ENCODE peak calls at places on chromosomes 5 and 9, in seven cellular contexts. F is BJ; Y is CD8-positive, alpha-beta T cell; P is heart right ventricle; M is brain microvascular endothelial cell; J is lower lobe of right lung; S is effector memory CD4-positive, alpha-beta T cell. H is an unnamed sample.

GRCh38 chr5:103589416-103590175 is 27.0 kb upstream of the NUDT12 start:
- DNase-seq in S (no peak), Y (no peak), P (no peak), J (no peak), F (no peak), M (peak; percentile 33), H (no peak)

GRCh38 chr5:120446068-120446492 is 18.0 kb upstream of the PRR16 start:
- DNase-seq in J (no peak), S (no peak), P (peak; percentile 11), Y (no peak), M (peak; percentile 91), F (peak; percentile 80), H (no peak)

GRCh38 chr9:38621434-38622082 is 1.2 kb upstream of the ANKRD18A start:
- DNase-seq in F (no peak), S (peak; percentile 12), Y (peak; percentile 39), J (peak; percentile 61), M (no peak), P (no peak), H (peak; percentile 55)

GRCh38 chr9:113523421-113524141 is 60.1 kb downstream of the RGS3 start:
- DNase-seq in S (peak; percentile 71), M (peak; percentile 25), P (peak; percentile 75), J (peak; percentile 70), F (no peak), Y (peak; percentile 69), H (peak; percentile 57)

GRCh38 chr9:75269202-75269601 is 180.9 kb downstream of the OSTF1 start:
- DNase-seq in J (no peak), F (no peak), P (no peak), Y (no peak), S (no peak), M (no peak), H (no peak)

GRCh38 chr9:4503103-4503502 is 12.8 kb downstream of the SLC1A1 start:
- DNase-seq in S (no peak), P (no peak), F (no peak), J (no peak), M (no peak), Y (no peak), H (no peak)

GRCh38 chr5:130471-131175 is 38.7 kb downstream of the PLEKHG4B start:
- DNase-seq in F (peak; percentile 29), S (no peak), M (peak; percentile 32), P (no peak), J (no peak), Y (no peak), H (no peak)

GRCh38 chr5:78242001-78242400 is 52.5 kb downstream of the AP3B1 start:
- DNase-seq in S (no peak), Y (no peak), F (peak; percentile 10), P (no peak), J (no peak), M (no peak), H (no peak)

GRCh38 chr9:127921592-127922120 is 4.8 kb upstream of the ST6GALNAC4 start:
- DNase-seq in Y (peak; percentile 81), P (peak; percentile 73), J (peak; percentile 84), F (no peak), S (peak; percentile 61), M (no peak), H (peak; percentile 81)

GRCh38 chr9:132842124-132843005 is 35.7 kb downstream of the AK8 start:
- DNase-seq in F (no peak), Y (no peak), P (no peak), M (no peak), J (no peak), S (no peak), H (no peak)

GRCh38 chr5:35061216-35061615 is 13.5 kb upstream of the AGXT2 start:
- DNase-seq in M (no peak), Y (no peak), F (no peak), S (no peak), J (no peak), P (no peak), H (no peak)

GRCh38 chr5:10849278-10849677 is 88.2 kb upstream of the DAP start:
- DNase-seq in S (no peak), Y (no peak), M (peak; percentile 58), P (no peak), F (no peak), J (no peak), H (no peak)

GRCh38 chr9:109295475-109296110 is 25.3 kb downstream of the EPB41L4B start:
- DNase-seq in F (no peak), M (no peak), J (no peak), Y (no peak), P (no peak), S (no peak), H (no peak)

GRCh38 chr5:127011151-127011550 is 19.2 kb downstream of the MARCHF3 start:
- DNase-seq in P (no peak), S (no peak), Y (no peak), F (peak; percentile 57), M (peak; percentile 61), J (no peak), H (no peak)

GRCh38 chr5:83925321-83925877 is 204.7 kb upstream of the HAPLN1 start:
- DNase-seq in M (peak; percentile 79), J (no peak), Y (no peak), S (no peak), F (peak; percentile 30), P (no peak), H (no peak)

GRCh38 chr9:82880353-82880752 is 182.6 kb downstream of the RASEF start:
- DNase-seq in S (no peak), F (no peak), M (no peak), Y (no peak), P (no peak), J (no peak), H (no peak)

GRCh38 chr9:129682381-129682780 is 16.9 kb downstream of the PRRX2 start:
- DNase-seq in M (no peak), F (no peak), P (no peak), J (no peak), S (no peak), Y (no peak), H (no peak)

GRCh38 chr9:128523199-128523925 is 18.8 kb downstream of the GLE1 start:
- DNase-seq in P (no peak), J (no peak), F (no peak), M (peak; percentile 32), Y (no peak), S (no peak), H (no peak)

GRCh38 chr9:127256324-127256723 is 8.2 kb upstream of the GARNL3 start:
- DNase-seq in J (no peak), Y (no peak), S (no peak), P (no peak), F (no peak), M (no peak), H (no peak)

GRCh38 chr9:37408933-37409710 is 13.4 kb upstream of the GRHPR start:
- DNase-seq in M (no peak), P (no peak), Y (peak; percentile 67), J (no peak), F (no peak), S (peak; percentile 72), H (peak; percentile 71)

GRCh38 chr5:99607124-99607523 is 678.3 kb upstream of the CHD1 start:
- DNase-seq in P (no peak), F (no peak), S (no peak), M (no peak), J (no peak), Y (no peak), H (no peak)

GRCh38 chr9:94082956-94083355 is 1.3 kb upstream of the PTPDC1 start:
- DNase-seq in M (no peak), Y (no peak), F (no peak), P (no peak), S (no peak), J (no peak), H (no peak)

GRCh38 chr5:175254155-175254554 is 189.8 kb downstream of the DRD1 start:
- DNase-seq in P (peak; percentile 23), M (peak; percentile 12), J (no peak), F (no peak), S (no peak), Y (no peak), H (no peak)

DNA sequence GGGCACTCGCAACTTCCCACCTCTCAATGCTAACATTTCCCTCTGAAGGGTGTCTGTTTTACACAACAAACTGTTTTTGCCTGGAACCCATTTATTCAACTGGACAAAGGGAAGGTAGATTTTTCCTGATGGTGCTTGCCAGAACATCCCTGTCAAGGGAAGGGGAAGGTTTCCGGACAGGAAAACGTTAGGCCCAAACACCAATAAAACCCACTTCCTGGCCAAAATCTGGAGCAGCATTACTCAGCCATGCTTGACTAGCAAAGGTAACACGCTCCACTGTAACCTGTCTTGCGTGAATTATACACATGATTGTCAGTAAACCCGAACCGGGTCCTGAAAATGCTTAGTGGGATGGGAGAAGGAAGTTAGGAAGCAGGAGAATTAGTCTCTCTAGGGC is 90.2 kb downstream of the SAXO1 start:
- DNase-seq in J (no peak), P (peak; percentile 9), S (no peak), Y (no peak), F (no peak), M (no peak), H (no peak)
- H3K27me3 ChIP-seq in J (no peaks in the 10 kb centered on the region), P (peaks cover 3% of the 10 kb centered on the region), S (no peaks in the 10 kb centered on the region), Y (no peaks in the 10 kb centered on the region), F (no peaks in the 10 kb centered on the region), M (no peaks in the 10 kb centered on the region), H (no peaks in the 10 kb centered on the region)

DNA sequence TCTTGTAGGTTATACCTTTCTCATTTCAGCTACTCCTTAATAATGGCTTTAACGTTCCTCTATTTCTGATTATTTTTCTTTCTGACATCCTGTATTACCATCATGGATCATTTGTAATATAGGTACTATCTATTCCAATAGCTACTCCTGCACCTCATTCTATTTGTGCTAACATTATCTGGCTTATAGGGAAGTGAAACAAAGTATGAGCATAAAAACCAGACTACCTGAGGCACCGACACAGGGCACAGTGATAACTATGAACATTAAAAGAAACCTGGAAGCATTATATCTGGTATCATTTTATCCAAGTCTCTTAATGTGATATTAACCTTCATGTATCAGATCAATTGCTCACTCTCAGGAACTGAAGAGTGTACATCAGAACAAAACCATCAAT is 407.3 kb downstream of the DMRT2 start:
- DNase-seq in F (no peak), P (no peak), M (no peak), S (no peak), J (no peak), Y (no peak), H (no peak)
- H3K4me3 ChIP-seq in F (no peak overlapping the region), P (no peak overlapping the region), M (no peak overlapping the region), S (no peak overlapping the region), J (no peak overlapping the region), Y (no peak overlapping the region), H (no peak overlapping the region)

GRCh38 chr9:135163023-135163780 is 75.7 kb downstream of the OLFM1 start:
- DNase-seq in S (no peak), P (no peak), M (no peak), Y (no peak), F (no peak), J (no peak), H (no peak)

GRCh38 chr9:135158572-135158937 is 71.1 kb downstream of the OLFM1 start:
- DNase-seq in Y (no peak), P (no peak), M (no peak), J (no peak), S (no peak), F (no peak), H (no peak)

GRCh38 chr9:135157856-135158571 is 70.5 kb downstream of the OLFM1 start:
- DNase-seq in M (no peak), J (no peak), P (no peak), F (no peak), S (no peak), Y (no peak), H (no peak)

GRCh38 chr9:135156525-135157510 is 69.3 kb downstream of the OLFM1 start:
- DNase-seq in F (no peak), Y (peak; percentile 12), J (peak; percentile 59), M (no peak), S (no peak), P (peak; percentile 51), H (no peak)

GRCh38 chr9:135159801-135160200 is 72.3 kb downstream of the OLFM1 start:
- DNase-seq in Y (no peak), M (no peak), P (no peak), S (no peak), J (no peak), F (no peak), H (no peak)
- H3K27me3 ChIP-seq in Y (no peaks in the 10 kb centered on the region), M (no peaks in the 10 kb centered on the region), P (peaks cover 75% of the 10 kb centered on the region), S (no peaks in the 10 kb centered on the region), J (peaks cover 16% of the 10 kb centered on the region), F (no peaks in the 10 kb centered on the region), H (no peaks in the 10 kb centered on the region)

GRCh38 chr5:1167728-1168709 is 33.4 kb upstream of the SLC6A19 start:
- DNase-seq in Y (peak; percentile 71), P (peak; percentile 73), J (peak; percentile 70), M (peak; percentile 58), S (peak; percentile 31), F (peak; percentile 9), H (peak; percentile 54)
- H3K4me3 ChIP-seq in Y (peak overlapping the region; percentile 31), P (no peak overlapping the region), J (peak overlapping the region; percentile 6), M (no peak overlapping the region), S (peak overlapping the region; percentile 27), F (no peak overlapping the region), H (no peak overlapping the region)